ENCODE peak calls at places on chromosomes 16 and 17, in five cellular contexts. U is K562, A is H1, T is GM12878, L is HepG2. K is an unnamed sample.

GRCh38 chr17:28895794-28896447 is 1.6 kb downstream of the FLOT2 start:
- DNase-seq in U (no peak), A (no peak), T (no peak), L (no peak), K (no peak)

GRCh38 chr16:19881028-19881427 is 3.6 kb downstream of the GPRC5B start:
- DNase-seq in U (no peak), A (no peak), T (no peak), L (no peak), K (no peak)

GRCh38 chr17:42659079-42659931 is at the start of gene TUBG2:
- DNase-seq in U (no peak), A (peak; percentile 98), T (no peak), L (peak; percentile 92), K (peak; percentile 96)

GRCh38 chr17:51029568-51030463 is 90.9 kb downstream of the SPAG9 start:
- DNase-seq in U (no peak), A (no peak), T (no peak), L (no peak), K (no peak)

GRCh38 chr16:89020068-89020924 is 43.3 kb upstream of the CBFA2T3 start:
- DNase-seq in U (peak; percentile 81), A (no peak), T (peak; percentile 59), L (no peak), K (no peak)

GRCh38 chr16:11671676-11672075 is 3.4 kb downstream of the SNN start:
- DNase-seq in U (no peak), A (no peak), T (no peak), L (no peak), K (no peak)

GRCh38 chr17:31068291-31068690 is 26.5 kb upstream of the NF1 start:
- DNase-seq in U (peak; percentile 46), A (peak; percentile 86), T (no peak), L (peak; percentile 37), K (peak; percentile 80)

GRCh38 chr16:49281843-49282642 is 405 bp upstream of the CBLN1 start:
- DNase-seq in U (peak; percentile 99), A (peak; percentile 96), T (no peak), L (no peak), K (peak; percentile 92)

GRCh38 chr17:1511756-1512321 is 4.6 kb downstream of the INPP5K start:
- DNase-seq in U (peak; percentile 26), A (no peak), T (no peak), L (no peak), K (no peak)

GRCh38 chr17:50630524-50631194 is 4.0 kb upstream of the ABCC3 start:
- DNase-seq in U (peak; percentile 48), A (peak; percentile 92), T (no peak), L (peak; percentile 52), K (peak; percentile 79)

GRCh38 chr17:13154403-13154802 is 136.6 kb upstream of the ELAC2 start:
- DNase-seq in U (no peak), A (no peak), T (no peak), L (no peak), K (no peak)

GRCh38 chr16:35195173-35195863 is 1735.9 kb downstream of the TP53TG3F start:
- DNase-seq in U (no peak), A (no peak), T (no peak), L (no peak), K (no peak)

GRCh38 chr16:74477226-74477625 is 55.9 kb upstream of the CLEC18B start:
- DNase-seq in U (no peak), A (no peak), T (no peak), L (peak; percentile 48), K (no peak)

DNA sequence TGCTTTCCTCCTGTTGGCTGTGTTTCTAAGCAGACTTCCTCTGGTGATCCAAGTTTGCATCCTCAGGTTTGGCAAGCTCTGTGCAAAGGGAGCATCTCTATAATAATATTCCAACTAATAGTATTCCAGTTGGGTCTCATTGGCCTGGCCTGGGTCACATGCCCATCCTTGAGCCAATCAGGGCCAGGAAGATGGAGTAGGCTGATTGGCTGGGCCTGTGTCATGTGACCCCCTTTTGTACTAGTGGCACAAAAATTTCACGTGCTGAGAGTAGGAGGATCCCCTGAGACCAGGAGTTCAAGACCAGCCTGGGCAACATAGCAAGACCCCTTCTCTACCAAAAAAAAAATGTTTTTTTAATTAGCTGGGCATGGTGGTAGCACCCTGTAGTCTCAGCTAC is 35.2 kb upstream of the MLYCD start:
- DNase-seq in U (peak; percentile 47), A (no peak), T (no peak), L (no peak), K (no peak)
- TF ChIP-seq SP1 in U (no peak), A (no peak), T (no peak), L (no peak), K (no peak)

GRCh38 chr16:1639282-1639681 is 27.1 kb downstream of the CRAMP1 start:
- DNase-seq in U (no peak), A (no peak), T (no peak), L (peak; percentile 9), K (no peak)
- TF ChIP-seq ATF2 in U (no peak), A (no peak), T (no peak), L (no peak), K (no peak)

GRCh38 chr17:59353936-59354755 is 22.7 kb downstream of the YPEL2 start:
- DNase-seq in U (no peak), A (no peak), T (no peak), L (no peak), K (no peak)
- TF ChIP-seq SP1 in U (no peak), A (peak; percentile 21), T (no peak), L (no peak), K (no peak)

DNA sequence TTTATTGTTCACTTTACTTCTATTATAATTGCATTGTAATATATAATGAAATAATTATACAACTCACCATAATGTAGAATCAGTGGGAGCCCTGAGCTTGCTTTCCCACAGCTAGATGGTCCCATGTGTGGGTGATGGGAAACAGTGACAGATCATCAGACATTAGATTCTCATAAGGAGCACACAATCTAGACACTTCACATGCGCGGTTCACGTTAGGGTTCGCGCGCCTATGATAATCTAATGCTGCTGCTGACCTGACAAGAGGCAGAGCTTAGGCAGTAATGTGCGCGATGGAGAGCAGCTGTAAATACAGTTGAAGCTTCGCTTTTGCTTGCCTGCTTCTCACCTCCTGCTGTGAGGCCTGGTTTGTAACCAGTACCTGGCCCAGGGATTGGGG is 40.2 kb downstream of the BCAS3 start:
- DNase-seq in U (no peak), A (peak; percentile 36), T (no peak), L (no peak), K (no peak)
- TF ChIP-seq ATF2 in U (no peak), A (no peak), T (no peak), L (no peak), K (no peak)

DNA sequence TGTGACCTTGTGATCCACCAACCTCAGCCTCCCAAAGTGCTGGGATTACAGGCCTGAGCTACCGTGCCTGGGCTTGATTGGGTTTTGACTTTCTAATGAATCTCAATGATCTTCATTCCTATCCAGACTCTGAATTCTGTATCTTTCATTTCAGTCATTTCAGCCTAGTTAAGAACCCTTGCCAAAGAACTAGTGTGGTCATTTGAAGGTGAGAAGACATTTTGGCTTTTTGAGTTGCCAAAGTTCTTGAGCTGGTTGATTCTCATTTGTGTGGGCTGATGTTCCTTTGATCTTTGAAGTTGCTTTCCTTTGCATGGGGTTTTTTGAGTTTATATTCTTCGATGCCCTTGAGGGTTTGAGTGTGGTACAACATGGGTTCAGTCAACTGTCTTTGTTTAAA is 30.6 kb upstream of the TEKT1 start:
- DNase-seq in U (no peak), A (no peak), T (no peak), L (no peak), K (no peak)
- TF ChIP-seq SP1 in U (no peak), A (no peak), T (no peak), L (no peak), K (no peak)

DNA sequence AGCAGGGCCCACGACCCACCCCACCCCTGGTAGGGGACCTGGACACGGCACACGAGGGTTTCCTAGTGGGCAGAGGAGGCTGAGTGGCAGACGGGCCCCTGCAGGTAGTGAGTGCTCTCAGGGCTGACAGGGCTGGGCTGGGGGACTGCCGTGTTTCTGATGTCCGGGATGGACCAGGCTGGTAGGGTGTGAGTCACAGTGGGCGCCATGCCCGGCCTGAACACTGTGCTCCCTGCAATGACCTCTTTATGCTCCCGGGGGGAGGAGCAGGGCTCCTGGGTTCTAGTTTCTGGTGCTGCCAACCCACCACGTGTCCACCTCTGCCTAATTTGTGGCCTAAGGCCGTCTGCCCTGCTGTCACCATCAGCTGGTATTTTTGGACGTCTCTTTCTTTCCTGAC is 26.3 kb downstream of the ARHGAP23 start:
- DNase-seq in U (no peak), A (no peak), T (no peak), L (no peak), K (no peak)
- TF ChIP-seq ATF2 in U (no peak), A (no peak), T (no peak), L (no peak), K (no peak)

GRCh38 chr16:28136751-28137434 is 73.4 kb upstream of the GSG1L start:
- DNase-seq in U (no peak), A (no peak), T (no peak), L (no peak), K (no peak)
- TF ChIP-seq SP1 in U (no peak), A (no peak), T (no peak), L (no peak), K (no peak)

K was measured in WTC11.